ENCODE peak calls at places on chromosomes 6 and 20, in seven cellular contexts. C, B, E, K, O, V and X are unnamed samples.
A peak's percentile ranks its signal among the peaks of the same experiment; 100 is the strongest.

GRCh38 chr20:39835040-39835842 is 853.8 kb downstream of the MAFB start:
- DNase-seq in C (no peak), B (no peak), E (no peak), K (no peak), O (no peak), V (peak; percentile 23), X (no peak)

GRCh38 chr6:79869600-79870084 is 77.7 kb downstream of the ELOVL4 start:
- DNase-seq in C (peak; percentile 72), B (peak; percentile 89), E (peak; percentile 80), K (peak; percentile 45), O (peak; percentile 84), V (peak; percentile 71), X (peak; percentile 84)

GRCh38 chr6:1039746-1040145 is 272.2 kb upstream of the FOXQ1 start:
- DNase-seq in C (no peak), B (no peak), E (no peak), K (no peak), O (no peak), V (no peak), X (no peak)

GRCh38 chr6:79135973-79136470 is 58.0 kb upstream of the PHIP start:
- DNase-seq in C (no peak), B (no peak), E (no peak), K (no peak), O (no peak), V (no peak), X (no peak)

GRCh38 chr6:111150577-111150976 is 63.3 kb downstream of the SLC16A10 start:
- DNase-seq in C (no peak), B (no peak), E (no peak), K (no peak), O (no peak), V (no peak), X (no peak)

GRCh38 chr6:3205913-3206312 is 21.5 kb downstream of the TUBB2B start:
- DNase-seq in C (no peak), B (no peak), E (no peak), K (no peak), O (no peak), V (no peak), X (no peak)

GRCh38 chr6:117352466-117353081 is 73.2 kb downstream of the ROS1 start:
- DNase-seq in C (peak; percentile 36), B (peak; percentile 53), E (no peak), K (no peak), O (no peak), V (no peak), X (peak; percentile 32)

GRCh38 chr6:118844915-118845314 is 49.0 kb upstream of the ASF1A start:
- DNase-seq in C (no peak), B (no peak), E (no peak), K (no peak), O (no peak), V (no peak), X (no peak)

GRCh38 chr6:29011276-29011734 is 6.2 kb upstream of the ZNF311 start:
- DNase-seq in C (peak; percentile 35), B (peak; percentile 95), E (no peak), K (peak; percentile 30), O (peak; percentile 55), V (peak; percentile 67), X (peak; percentile 36)

GRCh38 chr6:11412011-11412424 is 125.5 kb upstream of the TMEM170B start:
- DNase-seq in C (no peak), B (no peak), E (no peak), K (no peak), O (no peak), V (no peak), X (no peak)

GRCh38 chr6:47162793-47163192 is 120.7 kb upstream of the ADGRF1 start:
- DNase-seq in C (no peak), B (no peak), E (no peak), K (no peak), O (no peak), V (no peak), X (no peak)

GRCh38 chr6:128801621-128802020 is 81.3 kb upstream of the LAMA2 start:
- DNase-seq in C (no peak), B (no peak), E (no peak), K (no peak), O (no peak), V (no peak), X (no peak)

GRCh38 chr6:165109011-165109410 is 200.4 kb downstream of the C6orf118 start:
- DNase-seq in C (no peak), B (no peak), E (no peak), K (no peak), O (no peak), V (no peak), X (no peak)

GRCh38 chr6:159595173-159595572 is 97.9 kb downstream of the SOD2 start:
- DNase-seq in C (peak; percentile 52), B (no peak), E (no peak), K (no peak), O (no peak), V (no peak), X (no peak)

GRCh38 chr20:62900692-62901584 is 25.4 kb downstream of the DIDO1 start:
- DNase-seq in C (peak; percentile 49), B (peak; percentile 73), E (no peak), K (no peak), O (no peak), V (no peak), X (peak; percentile 11)

GRCh38 chr6:44456070-44456965 is 68.8 kb downstream of the CDC5L start:
- DNase-seq in C (peak; percentile 48), B (peak; percentile 64), E (no peak), K (no peak), O (peak; percentile 65), V (peak; percentile 46), X (peak; percentile 61)

GRCh38 chr20:44395183-44395962 is 39.9 kb downstream of the HNF4A start:
- DNase-seq in C (no peak), B (no peak), E (no peak), K (no peak), O (no peak), V (no peak), X (no peak)

GRCh38 chr6:140849441-140849840 is 1283.3 kb upstream of the GJE1 start:
- DNase-seq in C (no peak), B (no peak), E (no peak), K (no peak), O (no peak), V (no peak), X (no peak)

GRCh38 chr20:43744121-43744520 is 17.3 kb upstream of the GTSF1L start:
- DNase-seq in C (no peak), B (no peak), E (no peak), K (no peak), O (no peak), V (no peak), X (no peak)

GRCh38 chr6:127338936-127339335 is 4.5 kb downstream of the ECHDC1 start:
- DNase-seq in C (no peak), B (no peak), E (no peak), K (no peak), O (no peak), V (no peak), X (no peak)

GRCh38 chr6:125670586-125670985 is 78.8 kb upstream of the HEY2 start:
- DNase-seq in C (peak; percentile 2), B (peak; percentile 84), E (no peak), K (no peak), O (no peak), V (no peak), X (no peak)

GRCh38 chr20:36728986-36729385 is 16.9 kb downstream of the NDRG3 start:
- DNase-seq in C (peak; percentile 34), B (peak; percentile 61), E (no peak), K (no peak), O (no peak), V (no peak), X (no peak)
- H3K4me1 ChIP-seq in C (peaks cover 10% of the 10 kb centered on the region), B (no peaks in the 10 kb centered on the region), E (no peaks in the 10 kb centered on the region), K (no peaks in the 10 kb centered on the region), O (peaks cover 12% of the 10 kb centered on the region), V (no peaks in the 10 kb centered on the region), X (no peaks in the 10 kb centered on the region)

GRCh38 chr6:148959008-148959407 is 212.2 kb downstream of the UST start:
- DNase-seq in C (no peak), B (no peak), E (no peak), K (no peak), O (no peak), V (no peak), X (no peak)
- TF ChIP-seq CTCF in C (no peak), B (no peak), E (no peak), K (no peak), O (no peak), V (no peak), X (no peak)

DNA sequence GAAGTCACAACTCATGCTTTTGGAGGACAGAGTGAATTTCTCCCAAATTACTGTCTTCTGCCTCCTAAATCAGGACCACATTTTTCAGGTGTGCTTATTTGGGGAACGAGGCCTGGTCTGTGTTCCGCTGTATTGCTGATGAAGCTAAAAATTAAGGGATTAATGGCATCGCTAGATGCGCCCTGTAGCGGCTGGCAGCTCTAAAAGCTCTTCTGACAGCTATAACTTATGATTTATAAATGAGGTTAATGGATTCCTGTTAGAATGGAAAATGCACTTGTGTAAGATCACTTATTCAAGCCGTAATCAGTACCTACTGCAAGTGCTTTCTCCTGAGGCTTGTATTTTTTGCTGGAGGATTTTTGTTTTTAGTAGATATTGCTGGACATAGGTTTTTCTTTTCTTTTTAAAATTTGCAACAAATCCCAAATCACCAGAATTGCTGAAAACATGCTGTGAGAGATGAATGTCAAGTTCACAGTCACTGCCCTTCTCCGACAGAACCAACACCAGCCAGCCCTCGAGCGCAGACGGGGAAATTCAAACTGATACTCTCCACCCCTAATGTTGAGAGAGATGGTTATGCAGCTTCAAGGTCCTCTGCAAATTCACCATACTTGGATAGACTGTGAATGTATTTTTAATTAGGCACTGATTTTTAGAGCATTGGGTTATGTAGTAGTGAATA is 49.1 kb downstream of the AKAP12 start:
- DNase-seq in C (no peak), B (no peak), E (no peak), K (no peak), O (no peak), V (no peak), X (no peak)
- H3K4me1 ChIP-seq in C (peaks cover 4% of the 10 kb centered on the region), B (peaks cover 26% of the 10 kb centered on the region), E (no peaks in the 10 kb centered on the region), K (peaks cover 11% of the 10 kb centered on the region), O (no peaks in the 10 kb centered on the region), V (peaks cover 32% of the 10 kb centered on the region), X (no peaks in the 10 kb centered on the region)

GRCh38 chr20:60203451-60203850 is 245.2 kb downstream of the CDH26 start:
- DNase-seq in C (no peak), B (no peak), E (no peak), K (no peak), O (no peak), V (no peak), X (no peak)

GRCh38 chr20:60209048-60209447 is 250.8 kb downstream of the CDH26 start:
- DNase-seq in C (no peak), B (no peak), E (no peak), K (no peak), O (no peak), V (no peak), X (no peak)

GRCh38 chr20:60204601-60205000 is 246.4 kb downstream of the CDH26 start:
- DNase-seq in C (no peak), B (no peak), E (no peak), K (no peak), O (no peak), V (no peak), X (no peak)

GRCh38 chr20:60202046-60202445 is 243.8 kb downstream of the CDH26 start:
- DNase-seq in C (no peak), B (no peak), E (no peak), K (no peak), O (no peak), V (no peak), X (no peak)

GRCh38 chr20:60206259-60206658 is 248.0 kb downstream of the CDH26 start:
- DNase-seq in C (peak; percentile 27), B (peak; percentile 49), E (no peak), K (no peak), O (no peak), V (no peak), X (peak; percentile 14)
- TF ChIP-seq CTCF in C (peak; percentile 19), B (peak; percentile 57), E (no peak), K (no peak), O (peak; percentile 7), V (no peak), X (peak; percentile 47)